ENCODE peak calls at places on chromosome 13, in six cellular contexts. F is thoracic aorta, B is left ventricle myocardium inferior, V is uterus, C is K562, P is lower lobe of right lung. K is an unnamed sample.
A peak's percentile ranks its signal among the peaks of the same experiment; 100 is the strongest.

GRCh38 chr13:25375727-25376358 is 4.1 kb downstream of the ATP8A2 start:
- DNase-seq in F (no peak), B (no peak), V (no peak), C (peak; percentile 52), P (no peak), K (no peak)

GRCh38 chr13:23610966-23611486 is 40.8 kb downstream of the TNFRSF19 start:
- DNase-seq in F (no peak), B (no peak), V (no peak), C (no peak), P (no peak), K (no peak)

GRCh38 chr13:93984876-93985275 is 494.6 kb downstream of the DCT start:
- DNase-seq in F (no peak), B (no peak), V (no peak), C (no peak), P (no peak), K (no peak)

GRCh38 chr13:72293206-72293605 is 426.2 kb upstream of the DACH1 start:
- DNase-seq in F (no peak), B (no peak), V (no peak), C (no peak), P (no peak), K (no peak)

GRCh38 chr13:101767096-101767495 is 314.6 kb downstream of the ITGBL1 start:
- DNase-seq in F (no peak), B (no peak), V (no peak), C (no peak), P (no peak), K (no peak)

GRCh38 chr13:30997697-30998547 is 65.5 kb downstream of the TEX26 start:
- DNase-seq in F (no peak), B (peak; percentile 47), V (no peak), C (no peak), P (no peak), K (no peak)

GRCh38 chr13:114208134-114208533 is 26.6 kb upstream of the CDC16 start:
- DNase-seq in F (no peak), B (no peak), V (no peak), C (no peak), P (no peak), K (no peak)

GRCh38 chr13:49495783-49496762 is at the start of gene PHF11:
- DNase-seq in F (peak; percentile 76), B (peak; percentile 81), V (peak; percentile 76), C (peak; percentile 83), P (peak; percentile 93), K (peak; percentile 45)

GRCh38 chr13:103694471-103694870 is 628.3 kb upstream of the SLC10A2 start:
- DNase-seq in F (no peak), B (no peak), V (no peak), C (no peak), P (no peak), K (no peak)

GRCh38 chr13:98324105-98324504 is 147.0 kb upstream of the RNF113B start:
- DNase-seq in F (no peak), B (no peak), V (no peak), C (no peak), P (no peak), K (no peak)

GRCh38 chr13:110276553-110276950 is 30.4 kb downstream of the COL4A1 start:
- DNase-seq in F (no peak), B (no peak), V (no peak), C (no peak), P (no peak), K (no peak)

GRCh38 chr13:23751195-23751594 is 138.0 kb downstream of the MIPEP start:
- DNase-seq in F (no peak), B (no peak), V (no peak), C (no peak), P (no peak), K (no peak)

GRCh38 chr13:32381539-32381938 is 46.4 kb downstream of the N4BP2L1 start:
- DNase-seq in F (no peak), B (no peak), V (no peak), C (no peak), P (no peak), K (no peak)

GRCh38 chr13:80441968-80442367 is 101.0 kb upstream of the SPRY2 start:
- DNase-seq in F (no peak), B (no peak), V (no peak), C (no peak), P (no peak), K (no peak)

GRCh38 chr13:30158774-30159445 is 148.4 kb downstream of the KATNAL1 start:
- DNase-seq in F (no peak), B (no peak), V (peak; percentile 55), C (no peak), P (no peak), K (no peak)

GRCh38 chr13:38607136-38607535 is 79.7 kb upstream of the FREM2 start:
- DNase-seq in F (no peak), B (no peak), V (no peak), C (no peak), P (no peak), K (no peak)

GRCh38 chr13:99658266-99658991 is 157.2 kb downstream of the TM9SF2 start:
- DNase-seq in F (no peak), B (peak; percentile 59), V (peak; percentile 52), C (no peak), P (peak; percentile 65), K (peak; percentile 68)
- H3K27me3 ChIP-seq in F (no peaks in the 10 kb centered on the region), B (no peaks in the 10 kb centered on the region), V (no peaks in the 10 kb centered on the region), C (peaks cover 8% of the 10 kb centered on the region), P (no peaks in the 10 kb centered on the region), K (no peaks in the 10 kb centered on the region)

DNA sequence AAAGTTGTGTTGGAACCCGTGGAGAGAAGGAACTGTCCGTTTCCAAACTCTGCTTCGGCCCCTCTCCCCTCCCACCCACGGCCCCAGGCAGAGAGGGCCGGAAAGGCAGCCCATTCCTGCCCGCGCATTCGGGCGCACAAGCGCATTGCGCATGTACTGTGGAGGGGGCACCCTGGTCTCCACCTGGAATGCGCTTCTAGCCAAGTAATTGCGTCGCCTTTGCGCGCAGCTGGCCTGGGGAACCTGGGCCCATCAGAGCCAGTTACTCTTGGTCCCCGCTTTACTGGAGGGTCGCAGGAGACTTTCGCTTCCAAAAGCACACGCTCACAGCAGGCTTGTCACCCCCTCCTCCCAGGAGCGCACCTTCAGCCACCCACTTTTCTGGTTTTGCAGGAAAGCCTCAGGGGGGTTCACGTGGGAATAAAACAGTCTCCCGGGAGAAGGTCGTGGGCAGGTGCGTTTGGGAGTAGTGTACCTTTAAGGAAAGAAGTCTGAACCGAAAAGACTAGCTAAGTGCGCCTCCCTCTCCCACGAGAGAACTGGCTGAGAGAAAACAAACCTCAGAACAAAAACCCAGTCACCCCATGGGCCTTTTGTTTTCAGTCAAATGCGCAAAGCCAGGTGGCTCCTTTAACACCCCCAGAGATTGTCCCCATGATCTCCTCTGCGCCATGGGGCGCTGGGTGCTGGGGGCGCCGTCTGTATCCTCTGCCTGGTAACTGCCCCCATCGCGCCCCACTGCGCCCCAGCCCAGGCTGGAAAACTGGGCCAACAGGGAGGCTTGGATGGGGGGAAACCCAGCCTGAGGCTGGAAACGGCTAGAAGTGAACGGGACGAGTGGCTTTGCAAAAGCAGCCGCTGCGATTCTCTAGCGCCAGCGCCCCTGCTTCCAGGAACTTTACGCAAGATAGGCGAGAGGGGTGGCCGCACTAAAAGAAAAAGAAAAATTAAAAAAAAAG is 28.5 kb downstream of the GSX1 start:
- DNase-seq in F (no peak), B (no peak), V (no peak), C (no peak), P (no peak), K (no peak)
- H3K27me3 ChIP-seq in F (no peaks in the 10 kb centered on the region), B (peaks cover 99% of the 10 kb centered on the region), V (peaks cover 14% of the 10 kb centered on the region), C (peaks cover 8% of the 10 kb centered on the region), P (peaks cover 90% of the 10 kb centered on the region), K (peaks cover 90% of the 10 kb centered on the region)

DNA sequence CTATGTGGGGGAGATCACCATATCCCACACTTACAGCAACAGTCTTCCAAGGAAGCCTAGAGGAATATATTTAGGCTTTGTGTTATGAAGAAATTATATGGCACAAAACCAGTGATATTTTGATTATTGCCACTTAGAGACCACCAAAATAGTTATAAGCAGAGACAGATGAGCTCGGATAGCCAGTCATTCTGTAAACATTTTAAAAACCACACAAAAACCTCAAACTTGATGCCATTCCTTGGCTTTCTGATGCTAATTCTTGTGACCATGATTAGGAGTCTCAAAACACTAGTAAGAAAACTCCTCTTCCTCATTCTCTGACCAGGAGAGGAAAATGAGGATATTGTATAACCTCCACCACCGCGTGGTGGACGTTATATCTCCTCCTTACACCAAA is 496.4 kb downstream of the FOXO1 start:
- DNase-seq in F (no peak), B (no peak), V (no peak), C (no peak), P (no peak), K (no peak)
- H3K27me3 ChIP-seq in F (no peaks in the 10 kb centered on the region), B (peaks cover 9% of the 10 kb centered on the region), V (no peaks in the 10 kb centered on the region), C (peaks cover 16% of the 10 kb centered on the region), P (peaks cover 9% of the 10 kb centered on the region), K (no peaks in the 10 kb centered on the region)

DNA sequence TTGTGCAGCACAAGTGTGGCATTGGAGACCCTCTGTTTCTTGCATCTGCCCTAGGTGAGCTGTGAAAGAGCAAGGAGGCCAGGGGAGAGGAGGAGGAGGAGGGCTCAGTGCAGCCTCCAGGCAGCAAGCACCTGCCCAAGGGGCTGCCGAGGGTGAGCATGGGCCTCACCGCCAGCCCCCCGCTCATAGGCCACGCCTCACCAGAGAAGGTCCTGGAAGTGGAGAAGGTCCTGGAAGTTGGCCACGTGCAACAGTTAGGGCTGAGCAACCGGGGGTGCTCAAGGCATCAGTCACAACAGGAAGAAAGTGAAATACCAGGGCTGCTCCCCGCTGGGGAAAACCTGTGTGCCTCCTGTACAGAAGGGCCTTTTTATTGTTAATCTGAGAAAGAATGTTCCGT is 168.9 kb downstream of the TEX29 start:
- DNase-seq in F (no peak), B (no peak), V (peak; percentile 2), C (no peak), P (no peak), K (no peak)
- H3K27me3 ChIP-seq in F (no peaks in the 10 kb centered on the region), B (peaks cover 66% of the 10 kb centered on the region), V (no peaks in the 10 kb centered on the region), C (peaks cover 32% of the 10 kb centered on the region), P (peaks cover 5% of the 10 kb centered on the region), K (no peaks in the 10 kb centered on the region)

DNA sequence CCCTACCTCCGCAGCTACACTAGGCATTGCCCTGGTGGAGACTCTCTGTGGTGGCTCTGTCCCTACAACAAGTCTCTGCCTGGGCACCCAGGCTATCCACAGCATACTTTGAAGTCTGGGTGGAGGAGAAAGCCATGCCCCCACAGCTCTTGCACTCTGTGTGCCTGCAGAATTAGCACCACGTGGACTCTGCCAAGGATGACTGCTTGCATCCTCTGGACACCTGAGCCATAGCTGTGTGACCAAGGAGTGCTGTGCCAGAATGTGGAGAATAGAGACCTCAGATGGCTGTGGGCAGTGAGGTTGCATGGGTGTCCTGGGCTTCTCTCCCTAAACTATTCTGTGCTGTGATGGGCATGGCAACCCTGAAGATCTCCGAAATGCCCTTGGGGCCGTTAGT is 21.2 kb upstream of the MCF2L start:
- DNase-seq in F (no peak), B (no peak), V (no peak), C (no peak), P (no peak), K (no peak)
- H3K27me3 ChIP-seq in F (no peaks in the 10 kb centered on the region), B (peaks cover 12% of the 10 kb centered on the region), V (no peaks in the 10 kb centered on the region), C (peaks cover 17% of the 10 kb centered on the region), P (no peaks in the 10 kb centered on the region), K (no peaks in the 10 kb centered on the region)

GRCh38 chr13:90389537-90389936 is 958.0 kb upstream of the MIR17HG start:
- DNase-seq in F (no peak), B (no peak), V (no peak), C (no peak), P (no peak), K (no peak)
- H3K27me3 ChIP-seq in F (no peaks in the 10 kb centered on the region), B (no peaks in the 10 kb centered on the region), V (no peaks in the 10 kb centered on the region), C (no peaks in the 10 kb centered on the region), P (no peaks in the 10 kb centered on the region), K (no peaks in the 10 kb centered on the region)

K was measured in dorsolateral prefrontal cortex.